ENCODE peak calls at places on chromosomes 16 and 17, in five cellular contexts. One of them, this sample, is unnamed.

GRCh38 chr17:69269174-69269998 is 40.8 kb upstream of the ABCA10 start:
- DNase-seq in astrocyte of the spinal cord: peak; percentile 45
- DNase-seq in fibroblast of lung: peak; percentile 79
- DNase-seq in GM10248: no peak
- DNase-seq in smooth muscle cell of the brain vasculature: no peak
- DNase-seq in this sample: peak; percentile 0

GRCh38 chr16:27323781-27324561 is 10.2 kb downstream of the IL4R start:
- DNase-seq in astrocyte of the spinal cord: no peak
- DNase-seq in GM10248: no peak
- DNase-seq in smooth muscle cell of the brain vasculature: no peak
- DNase-seq in fibroblast of lung: no peak
- DNase-seq in this sample: no peak

GRCh38 chr16:57805176-57805575 is 2.9 kb upstream of the KIFC3 start:
- DNase-seq in fibroblast of lung: no peak
- DNase-seq in GM10248: no peak
- DNase-seq in smooth muscle cell of the brain vasculature: no peak
- DNase-seq in astrocyte of the spinal cord: no peak
- DNase-seq in this sample: no peak

GRCh38 chr16:2879854-2880508 is 3.0 kb upstream of the FLYWCH2 start:
- DNase-seq in fibroblast of lung: no peak
- DNase-seq in astrocyte of the spinal cord: no peak
- DNase-seq in GM10248: no peak
- DNase-seq in smooth muscle cell of the brain vasculature: no peak
- DNase-seq in this sample: no peak

GRCh38 chr17:39194089-39194984 is 3.1 kb downstream of the CACNB1 start:
- DNase-seq in fibroblast of lung: peak; percentile 58
- DNase-seq in GM10248: no peak
- DNase-seq in astrocyte of the spinal cord: peak; percentile 58
- DNase-seq in smooth muscle cell of the brain vasculature: no peak
- DNase-seq in this sample: peak; percentile 86

GRCh38 chr16:84371553-84371865 is 3.2 kb downstream of the ATP2C2 start:
- DNase-seq in fibroblast of lung: no peak
- DNase-seq in astrocyte of the spinal cord: no peak
- DNase-seq in GM10248: no peak
- DNase-seq in smooth muscle cell of the brain vasculature: no peak
- DNase-seq in this sample: no peak

GRCh38 chr16:28163699-28164584 is 47.8 kb downstream of the XPO6 start:
- DNase-seq in fibroblast of lung: peak; percentile 91
- DNase-seq in smooth muscle cell of the brain vasculature: peak; percentile 7
- DNase-seq in astrocyte of the spinal cord: peak; percentile 86
- DNase-seq in GM10248: no peak
- DNase-seq in this sample: peak; percentile 76

GRCh38 chr16:53784312-53784711 is 80.4 kb downstream of the FTO start:
- DNase-seq in GM10248: no peak
- DNase-seq in astrocyte of the spinal cord: no peak
- DNase-seq in fibroblast of lung: no peak
- DNase-seq in smooth muscle cell of the brain vasculature: no peak
- DNase-seq in this sample: peak; percentile 55

GRCh38 chr17:36001109-36001735 is at the start of gene CCL15:
- DNase-seq in smooth muscle cell of the brain vasculature: no peak
- DNase-seq in fibroblast of lung: no peak
- DNase-seq in GM10248: no peak
- DNase-seq in astrocyte of the spinal cord: no peak
- DNase-seq in this sample: no peak

GRCh38 chr16:59597269-59597668 is 863.2 kb upstream of the GOT2 start:
- DNase-seq in fibroblast of lung: no peak
- DNase-seq in smooth muscle cell of the brain vasculature: no peak
- DNase-seq in GM10248: no peak
- DNase-seq in astrocyte of the spinal cord: no peak
- DNase-seq in this sample: no peak

GRCh38 chr17:74152591-74153455 is 50.7 kb upstream of the RPL38 start:
- DNase-seq in smooth muscle cell of the brain vasculature: no peak
- DNase-seq in astrocyte of the spinal cord: no peak
- DNase-seq in fibroblast of lung: no peak
- DNase-seq in GM10248: no peak
- DNase-seq in this sample: no peak

GRCh38 chr16:85617948-85618347 is 4.8 kb downstream of the GSE1 start:
- DNase-seq in GM10248: no peak
- DNase-seq in astrocyte of the spinal cord: no peak
- DNase-seq in smooth muscle cell of the brain vasculature: no peak
- DNase-seq in fibroblast of lung: no peak
- DNase-seq in this sample: no peak

GRCh38 chr16:61544165-61544564 is 492.1 kb downstream of the CDH8 start:
- DNase-seq in fibroblast of lung: no peak
- DNase-seq in smooth muscle cell of the brain vasculature: no peak
- DNase-seq in GM10248: no peak
- DNase-seq in astrocyte of the spinal cord: no peak
- DNase-seq in this sample: no peak

GRCh38 chr17:29936724-29937123 is 4.7 kb upstream of the EFCAB5 start:
- DNase-seq in smooth muscle cell of the brain vasculature: no peak
- DNase-seq in fibroblast of lung: no peak
- DNase-seq in GM10248: no peak
- DNase-seq in astrocyte of the spinal cord: no peak
- DNase-seq in this sample: no peak

GRCh38 chr16:20774703-20775362 is 11.0 kb downstream of the ACSM3 start:
- DNase-seq in astrocyte of the spinal cord: peak; percentile 47
- DNase-seq in GM10248: peak; percentile 65
- DNase-seq in smooth muscle cell of the brain vasculature: no peak
- DNase-seq in fibroblast of lung: peak; percentile 49
- DNase-seq in this sample: peak; percentile 71

GRCh38 chr16:66129196-66129595 is 237.3 kb upstream of the CDH5 start:
- DNase-seq in fibroblast of lung: no peak
- DNase-seq in smooth muscle cell of the brain vasculature: no peak
- DNase-seq in GM10248: no peak
- DNase-seq in astrocyte of the spinal cord: no peak
- DNase-seq in this sample: no peak

GRCh38 chr17:63774141-63774981 is at the start of gene DDX42:
- DNase-seq in fibroblast of lung: peak; percentile 63
- DNase-seq in astrocyte of the spinal cord: peak; percentile 70
- DNase-seq in GM10248: no peak
- DNase-seq in smooth muscle cell of the brain vasculature: peak; percentile 28
- DNase-seq in this sample: peak; percentile 77

GRCh38 chr16:16830401-16830800 is 451.5 kb downstream of the NPIPA7 start:
- DNase-seq in astrocyte of the spinal cord: no peak
- DNase-seq in GM10248: no peak
- DNase-seq in smooth muscle cell of the brain vasculature: no peak
- DNase-seq in fibroblast of lung: no peak
- DNase-seq in this sample: no peak

GRCh38 chr17:21372256-21372954 is 3.8 kb upstream of the KCNJ12 start:
- DNase-seq in smooth muscle cell of the brain vasculature: no peak
- DNase-seq in astrocyte of the spinal cord: no peak
- DNase-seq in GM10248: no peak
- DNase-seq in fibroblast of lung: no peak
- DNase-seq in this sample: no peak

GRCh38 chr17:73271078-73271477 is 9.4 kb upstream of the CPSF4L start:
- DNase-seq in GM10248: peak; percentile 87
- DNase-seq in astrocyte of the spinal cord: no peak
- DNase-seq in fibroblast of lung: no peak
- DNase-seq in smooth muscle cell of the brain vasculature: no peak
- DNase-seq in this sample: no peak

GRCh38 chr16:30052671-30053372 is 12.7 kb upstream of the ALDOA start:
- DNase-seq in fibroblast of lung: peak; percentile 88
- DNase-seq in astrocyte of the spinal cord: peak; percentile 90
- DNase-seq in GM10248: peak; percentile 97
- DNase-seq in smooth muscle cell of the brain vasculature: peak; percentile 55
- DNase-seq in this sample: peak; percentile 96

GRCh38 chr17:17506893-17507464 is 10.8 kb upstream of the RASD1 start:
- DNase-seq in fibroblast of lung: peak; percentile 44
- DNase-seq in astrocyte of the spinal cord: peak; percentile 21
- DNase-seq in smooth muscle cell of the brain vasculature: no peak
- DNase-seq in GM10248: no peak
- DNase-seq in this sample: peak; percentile 12

GRCh38 chr17:20791626-20792025 is 212.1 kb downstream of the CDRT15L2 start:
- DNase-seq in smooth muscle cell of the brain vasculature: no peak
- DNase-seq in fibroblast of lung: no peak
- DNase-seq in astrocyte of the spinal cord: no peak
- DNase-seq in GM10248: no peak
- DNase-seq in this sample: no peak

GRCh38 chr17:62725791-62726249 is 82.3 kb downstream of the MARCHF10 start:
- DNase-seq in astrocyte of the spinal cord: no peak
- DNase-seq in GM10248: no peak
- DNase-seq in fibroblast of lung: no peak
- DNase-seq in smooth muscle cell of the brain vasculature: no peak
- DNase-seq in this sample: peak; percentile 66

GRCh38 chr17:40092581-40092980 is 7.8 kb downstream of the NR1D1 start:
- DNase-seq in smooth muscle cell of the brain vasculature: no peak
- DNase-seq in GM10248: no peak
- DNase-seq in astrocyte of the spinal cord: no peak
- DNase-seq in fibroblast of lung: no peak
- DNase-seq in this sample: no peak

GRCh38 chr16:59684911-59685310 is 950.8 kb upstream of the GOT2 start:
- DNase-seq in GM10248: no peak
- DNase-seq in astrocyte of the spinal cord: peak; percentile 3
- DNase-seq in smooth muscle cell of the brain vasculature: no peak
- DNase-seq in fibroblast of lung: peak; percentile 51
- DNase-seq in this sample: peak; percentile 10

GRCh38 chr17:50872710-50873424 is 6.7 kb upstream of the TOB1 start:
- DNase-seq in GM10248: no peak
- DNase-seq in smooth muscle cell of the brain vasculature: no peak
- DNase-seq in astrocyte of the spinal cord: peak; percentile 48
- DNase-seq in fibroblast of lung: peak; percentile 48
- DNase-seq in this sample: peak; percentile 51

GRCh38 chr17:42270175-42270545 is 6.0 kb downstream of the STAT5B start:
- DNase-seq in fibroblast of lung: no peak
- DNase-seq in astrocyte of the spinal cord: no peak
- DNase-seq in smooth muscle cell of the brain vasculature: no peak
- DNase-seq in GM10248: no peak
- DNase-seq in this sample: no peak

GRCh38 chr16:7744546-7745294 is 412.1 kb downstream of the RBFOX1 start:
- DNase-seq in smooth muscle cell of the brain vasculature: no peak
- DNase-seq in GM10248: no peak
- DNase-seq in fibroblast of lung: no peak
- DNase-seq in astrocyte of the spinal cord: no peak
- DNase-seq in this sample: peak; percentile 67

GRCh38 chr17:69339937-69340336 is 13.0 kb upstream of the ABCA5 start:
- DNase-seq in smooth muscle cell of the brain vasculature: no peak
- DNase-seq in astrocyte of the spinal cord: no peak
- DNase-seq in GM10248: no peak
- DNase-seq in fibroblast of lung: peak; percentile 37
- DNase-seq in this sample: no peak

GRCh38 chr17:17164676-17165075 is 41.5 kb downstream of the PLD6 start:
- DNase-seq in GM10248: no peak
- DNase-seq in astrocyte of the spinal cord: no peak
- DNase-seq in fibroblast of lung: no peak
- DNase-seq in smooth muscle cell of the brain vasculature: no peak
- DNase-seq in this sample: no peak

GRCh38 chr16:50121721-50122445 is 31.2 kb upstream of the TENT4B start:
- DNase-seq in smooth muscle cell of the brain vasculature: no peak
- DNase-seq in astrocyte of the spinal cord: no peak
- DNase-seq in GM10248: peak; percentile 41
- DNase-seq in fibroblast of lung: no peak
- DNase-seq in this sample: peak; percentile 21

GRCh38 chr17:69858460-69858859 is 216.6 kb upstream of the KCNJ16 start:
- DNase-seq in fibroblast of lung: no peak
- DNase-seq in GM10248: no peak
- DNase-seq in smooth muscle cell of the brain vasculature: no peak
- DNase-seq in astrocyte of the spinal cord: peak; percentile 36
- DNase-seq in this sample: peak; percentile 20

GRCh38 chr16:17567455-17567854 is 96.7 kb upstream of the XYLT1 start:
- DNase-seq in fibroblast of lung: no peak
- DNase-seq in smooth muscle cell of the brain vasculature: no peak
- DNase-seq in GM10248: no peak
- DNase-seq in astrocyte of the spinal cord: no peak
- DNase-seq in this sample: no peak

GRCh38 chr16:89749637-89750036 is 28.3 kb downstream of the ZNF276 start:
- DNase-seq in astrocyte of the spinal cord: no peak
- DNase-seq in fibroblast of lung: no peak
- DNase-seq in GM10248: no peak
- DNase-seq in smooth muscle cell of the brain vasculature: no peak
- DNase-seq in this sample: no peak

GRCh38 chr17:39231587-39232551 is 6.1 kb upstream of the STAC2 start:
- DNase-seq in astrocyte of the spinal cord: no peak
- DNase-seq in GM10248: peak; percentile 84
- DNase-seq in fibroblast of lung: peak; percentile 35
- DNase-seq in smooth muscle cell of the brain vasculature: no peak
- DNase-seq in this sample: peak; percentile 67

This sample was measured in astrocyte of the hippocampus.